ENCODE peak calls at places on chromosomes 16 and 17, in six cellular contexts. L is CD8-positive, alpha-beta T cell; B is heart right ventricle; M is stomach; E is mucosa of descending colon; A is adipocyte. J is an unnamed sample.

GRCh38 chr17:1957037-1957436 is 68.1 kb downstream of the RTN4RL1 start:
- DNase-seq in A (peak; percentile 32), M (no peak), B (no peak), E (no peak), L (no peak), J (no peak)

GRCh38 chr17:39781028-39781800 is 43.5 kb downstream of the GRB7 start:
- DNase-seq in B (no peak), M (no peak), E (no peak), A (no peak), L (no peak), J (no peak)

GRCh38 chr17:79065105-79065670 is 9.4 kb upstream of the ENGASE start:
- DNase-seq in L (peak; percentile 67), M (peak; percentile 57), B (no peak), A (peak; percentile 41), E (peak; percentile 86), J (no peak)

GRCh38 chr17:55845385-55845784 is 94.5 kb downstream of the PCTP start:
- DNase-seq in E (peak; percentile 50), L (peak; percentile 51), A (peak; percentile 68), B (peak; percentile 51), M (peak; percentile 39), J (peak; percentile 54)

GRCh38 chr17:64773836-64774761 is 112.0 kb upstream of the SMURF2 start:
- DNase-seq in L (no peak), A (peak; percentile 38), B (no peak), E (peak; percentile 74), M (peak; percentile 85), J (no peak)

GRCh38 chr17:46935658-46936266 is 12.8 kb downstream of the GOSR2 start:
- DNase-seq in M (peak; percentile 43), L (peak; percentile 19), E (peak; percentile 23), A (no peak), B (no peak), J (no peak)

GRCh38 chr17:7184091-7184488 is 4.9 kb upstream of the ASGR1 start:
- DNase-seq in B (no peak), M (peak; percentile 84), E (peak; percentile 87), L (no peak), A (no peak), J (peak; percentile 88)

GRCh38 chr17:78010759-78011158 is 52.3 kb downstream of the TNRC6C start:
- DNase-seq in B (no peak), L (peak; percentile 63), A (no peak), M (no peak), E (no peak), J (no peak)

GRCh38 chr17:10702574-10702973 is 5.2 kb downstream of the ADPRM start:
- DNase-seq in B (no peak), M (no peak), A (no peak), L (no peak), E (no peak), J (no peak)

GRCh38 chr17:82950525-82951102 is 110.8 kb upstream of the ZNF750 start:
- DNase-seq in E (no peak), B (no peak), A (no peak), M (no peak), L (no peak), J (no peak)

GRCh38 chr16:65782537-65783290 is 583.8 kb upstream of the CDH5 start:
- DNase-seq in M (no peak), B (no peak), L (no peak), E (no peak), A (peak; percentile 90), J (no peak)

GRCh38 chr16:56488035-56488434 is 31.8 kb downstream of the BBS2 start:
- DNase-seq in M (no peak), B (no peak), L (no peak), E (no peak), A (no peak), J (no peak)

GRCh38 chr17:74466785-74467158 is 338 bp downstream of the CD300A start:
- DNase-seq in A (no peak), L (no peak), M (no peak), E (no peak), B (no peak), J (no peak)

GRCh38 chr17:74465378-74466110 is 890 bp upstream of the CD300A start:
- DNase-seq in E (no peak), B (no peak), M (no peak), L (no peak), A (no peak), J (no peak)

GRCh38 chr17:74464730-74465377 is 1.6 kb upstream of the CD300A start:
- DNase-seq in B (no peak), E (no peak), L (no peak), M (no peak), A (no peak), J (no peak)

GRCh38 chr17:74467221-74467951 is 952 bp downstream of the CD300A start:
- DNase-seq in A (no peak), B (no peak), M (peak; percentile 27), E (no peak), L (no peak), J (no peak)

DNA sequence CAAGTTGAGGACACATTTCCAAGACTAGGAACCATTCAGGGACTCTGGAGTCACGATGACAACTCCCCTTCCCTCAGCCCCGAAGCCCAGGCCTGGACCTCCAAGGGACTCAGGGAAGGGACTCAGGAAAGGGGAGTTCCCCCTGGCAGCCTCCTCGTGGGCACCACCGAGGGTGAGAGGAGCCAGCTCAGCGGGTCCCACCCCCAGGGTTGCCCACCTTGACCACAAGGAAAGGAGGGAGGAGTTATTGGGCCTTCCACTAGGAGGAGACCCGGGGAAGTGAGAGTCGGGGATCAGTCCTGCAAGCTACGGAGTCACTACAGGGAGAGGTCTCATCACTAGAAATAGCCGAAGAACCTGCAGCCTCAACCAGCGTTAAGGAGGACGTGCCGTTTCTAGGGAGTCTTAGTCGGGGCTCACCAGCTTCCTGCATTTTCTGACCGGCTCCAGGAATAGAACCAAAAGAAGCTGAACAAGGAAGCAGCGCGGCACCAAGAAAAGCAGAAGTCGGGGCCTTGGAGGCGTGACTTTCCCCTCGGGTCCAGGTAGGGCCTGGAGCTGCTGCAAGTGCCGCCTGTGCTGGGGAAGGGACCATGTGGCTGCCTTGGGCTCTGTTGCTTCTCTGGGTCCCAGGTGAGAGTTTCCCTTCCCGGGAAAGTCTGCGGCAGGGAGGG is at the start of gene CD300A:
- DNase-seq in A (no peak), L (peak; percentile 64), E (no peak), B (peak; percentile 49), M (peak; percentile 54), J (peak; percentile 80)
- H3K4me3 ChIP-seq in A (no peak within 1 kb of the TSS), L (peak within 1 kb of the TSS; percentile 61), E (no peak within 1 kb of the TSS), B (no peak within 1 kb of the TSS), M (peak within 1 kb of the TSS; percentile 16), J (peak within 1 kb of the TSS; percentile 16)

GRCh38 chr16:2156025-2156848 is 655 bp downstream of the TRAF7 start:
- DNase-seq in L (no peak), M (no peak), A (peak; percentile 70), E (peak; percentile 43), B (no peak), J (no peak)

GRCh38 chr16:2156849-2157224 is 1.3 kb downstream of the TRAF7 start:
- DNase-seq in L (no peak), E (no peak), A (no peak), M (no peak), B (no peak), J (no peak)

GRCh38 chr16:2157480-2158261 is 2.1 kb downstream of the TRAF7 start:
- DNase-seq in E (peak; percentile 58), L (no peak), A (no peak), M (peak; percentile 59), B (no peak), J (peak; percentile 93)

GRCh38 chr16:2159052-2159838 is 3.7 kb downstream of the TRAF7 start:
- DNase-seq in B (peak; percentile 52), A (no peak), M (peak; percentile 82), E (peak; percentile 77), L (no peak), J (peak; percentile 89)

DNA sequence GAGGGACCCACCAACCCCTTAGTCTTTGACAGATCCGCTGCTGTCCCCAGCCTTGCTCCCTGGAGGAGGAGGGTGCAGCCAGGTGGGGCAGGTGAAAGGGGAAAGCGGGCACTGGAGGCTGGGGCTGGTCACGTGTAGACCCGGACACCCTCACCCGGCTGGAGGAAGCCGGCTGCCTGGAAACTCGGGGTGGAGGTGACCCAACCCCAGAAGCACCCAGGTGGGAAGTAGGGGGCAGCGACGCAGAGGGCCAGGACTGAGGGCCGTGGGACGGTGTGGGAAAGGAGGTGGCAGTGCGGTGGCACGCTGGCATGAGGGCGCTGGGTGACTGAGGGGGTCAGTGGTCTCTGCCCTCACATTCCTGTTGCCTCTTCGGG is 2.7 kb downstream of the TRAF7 start:
- DNase-seq in L (no peak), E (no peak), M (no peak), A (no peak), B (no peak), J (no peak)
- H3K4me1 ChIP-seq in L (peaks cover 38% of the 10 kb centered on the region), E (peaks cover 68% of the 10 kb centered on the region), M (peaks cover 92% of the 10 kb centered on the region), A (peaks cover 57% of the 10 kb centered on the region), B (peaks cover 73% of the 10 kb centered on the region), J (peaks cover 70% of the 10 kb centered on the region)

GRCh38 chr16:89384282-89384681 is 106.1 kb downstream of the ANKRD11 start:
- DNase-seq in E (no peak), M (no peak), A (no peak), L (no peak), B (no peak), J (no peak)

GRCh38 chr16:89378947-89379771 is 111.2 kb downstream of the ANKRD11 start:
- DNase-seq in E (no peak), A (no peak), L (no peak), B (no peak), M (no peak), J (no peak)

GRCh38 chr16:89380681-89381080 is 109.7 kb downstream of the ANKRD11 start:
- DNase-seq in L (no peak), M (no peak), A (no peak), E (no peak), B (no peak), J (no peak)

GRCh38 chr16:89383095-89384003 is 107.0 kb downstream of the ANKRD11 start:
- DNase-seq in M (peak; percentile 71), L (peak; percentile 58), E (peak; percentile 76), B (no peak), A (no peak), J (peak; percentile 65)

DNA sequence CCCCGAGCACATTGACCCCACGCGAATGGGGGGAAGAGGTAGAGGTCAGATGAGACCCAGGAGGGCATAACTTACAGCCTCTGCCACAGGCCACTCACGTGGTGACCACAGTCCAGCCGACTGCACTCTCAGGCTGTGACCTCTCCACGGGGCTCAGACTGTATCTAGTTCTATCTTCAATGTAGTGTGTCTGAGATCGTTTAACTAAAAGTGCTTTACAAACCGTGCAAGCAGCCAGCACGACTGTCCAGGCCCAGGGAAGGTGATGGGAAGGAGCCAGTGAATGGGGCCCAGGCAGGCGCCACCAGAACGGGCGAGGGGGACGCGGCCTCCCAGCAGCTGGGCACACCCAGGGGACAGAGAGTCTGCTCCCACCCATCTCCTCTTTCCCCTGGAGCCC is 108.6 kb downstream of the ANKRD11 start:
- DNase-seq in A (no peak), B (no peak), M (no peak), L (no peak), E (no peak), J (no peak)
- H3K4me3 ChIP-seq in A (no peak overlapping the region), B (no peak overlapping the region), M (no peak overlapping the region), L (no peak overlapping the region), E (no peak overlapping the region), J (no peak overlapping the region)

GRCh38 chr16:608019-608418 is 18.2 kb downstream of the RAB40C start:
- DNase-seq in E (no peak), B (no peak), A (no peak), M (no peak), L (no peak), J (no peak)

GRCh38 chr16:609984-610383 is 20.1 kb downstream of the RAB40C start:
- DNase-seq in E (no peak), A (no peak), L (no peak), B (no peak), M (no peak), J (no peak)

GRCh38 chr16:606656-607307 is 16.9 kb downstream of the RAB40C start:
- DNase-seq in M (no peak), L (no peak), A (no peak), E (no peak), B (no peak), J (no peak)

GRCh38 chr16:609316-609715 is 19.4 kb downstream of the RAB40C start:
- DNase-seq in E (no peak), L (no peak), M (no peak), A (no peak), B (no peak), J (no peak)

GRCh38 chr16:610513-611381 is 20.0 kb upstream of the WFIKKN1 start:
- DNase-seq in M (peak; percentile 77), L (peak; percentile 69), E (peak; percentile 78), A (peak; percentile 50), B (no peak), J (no peak)
- H3K4me1 ChIP-seq in M (peaks cover 14% of the 10 kb centered on the region), L (no peaks in the 10 kb centered on the region), E (peaks cover 11% of the 10 kb centered on the region), A (no peaks in the 10 kb centered on the region), B (peaks cover 3% of the 10 kb centered on the region), J (peaks cover 2% of the 10 kb centered on the region)

J was measured in right lobe of liver.